ENCODE peak calls at places on chromosomes 11 and 22, in four cellular contexts. P, W, E and C are unnamed samples.

GRCh38 chr11:1546077-1546535 is 26.0 kb downstream of the DUSP8 start:
- DNase-seq in E (no peak), W (no peak), P (no peak), C (peak; percentile 5)

GRCh38 chr11:72067266-72067665 is 13.1 kb downstream of the NUMA1 start:
- DNase-seq in P (no peak), E (no peak), W (no peak), C (no peak)

GRCh38 chr11:130449246-130449990 is 973 bp downstream of the ADAMTS15 start:
- DNase-seq in E (no peak), W (no peak), P (no peak), C (no peak)

GRCh38 chr11:102138677-102139076 is 28.4 kb downstream of the YAP1 start:
- DNase-seq in P (no peak), W (no peak), E (no peak), C (no peak)

GRCh38 chr11:68840661-68841653 is 759 bp downstream of the CPT1A start:
- DNase-seq in W (peak; percentile 81), P (peak; percentile 71), E (peak; percentile 74), C (peak; percentile 68)

GRCh38 chr11:10328314-10329090 is 23.6 kb downstream of the ADM start:
- DNase-seq in P (peak; percentile 52), E (no peak), W (no peak), C (no peak)

GRCh38 chr11:34204396-34205279 is 99.2 kb downstream of the NAT10 start:
- DNase-seq in W (no peak), P (no peak), E (no peak), C (no peak)

GRCh38 chr11:17775035-17775348 is 40.4 kb downstream of the KCNC1 start:
- DNase-seq in P (no peak), W (no peak), E (no peak), C (no peak)

GRCh38 chr11:6667733-6668374 is 12.2 kb upstream of the DCHS1 start:
- DNase-seq in E (no peak), P (no peak), W (no peak), C (peak; percentile 24)

GRCh38 chr11:2806351-2807058 is 79.1 kb downstream of the CDKN1C start:
- DNase-seq in E (peak; percentile 46), P (peak; percentile 24), W (peak; percentile 35), C (peak; percentile 17)

GRCh38 chr11:115659061-115659963 is 155.1 kb upstream of the CADM1 start:
- DNase-seq in W (peak; percentile 59), P (no peak), E (peak; percentile 25), C (peak; percentile 41)

GRCh38 chr11:72338741-72339140 is 94.8 kb upstream of the PHOX2A start:
- DNase-seq in E (no peak), W (no peak), P (no peak), C (no peak)

GRCh38 chr22:47600281-47600680 is 837.8 kb downstream of the TBC1D22A start:
- DNase-seq in E (no peak), P (no peak), W (no peak), C (no peak)

GRCh38 chr11:656866-657265 is 19.8 kb downstream of the DRD4 start:
- DNase-seq in W (no peak), E (no peak), P (no peak), C (no peak)

GRCh38 chr22:44782286-44782830 is 30.0 kb downstream of the ARHGAP8 start:
- DNase-seq in W (no peak), E (no peak), P (no peak), C (no peak)

GRCh38 chr11:27116684-27117083 is 76.1 kb downstream of the BBOX1 start:
- DNase-seq in P (no peak), E (no peak), W (no peak), C (no peak)

GRCh38 chr11:6111635-6112034 is 4.2 kb downstream of the OR56B4 start:
- DNase-seq in E (no peak), W (no peak), P (no peak), C (no peak)

GRCh38 chr11:86374586-86374985 is at the start of gene CCDC81:
- DNase-seq in P (no peak), E (peak; percentile 30), W (peak; percentile 51), C (no peak)

GRCh38 chr11:45082744-45083543 is 63.5 kb upstream of the PRDM11 start:
- DNase-seq in E (no peak), P (no peak), W (no peak), C (no peak)

GRCh38 chr11:126997641-126998040 is 2.9 kb downstream of the KIRREL3 start:
- DNase-seq in E (no peak), W (no peak), P (no peak), C (no peak)

GRCh38 chr11:87265915-87266314 is 228.2 kb downstream of the TMEM135 start:
- DNase-seq in P (no peak), W (no peak), E (no peak), C (no peak)

GRCh38 chr11:33802414-33802950 is 28.2 kb upstream of the FBXO3 start:
- DNase-seq in P (peak; percentile 64), E (peak; percentile 36), W (peak; percentile 62), C (peak; percentile 25)

GRCh38 chr22:39494471-39495120 is 7.5 kb upstream of the MIEF1 start:
- DNase-seq in W (no peak), P (no peak), E (no peak), C (no peak)

GRCh38 chr11:16809901-16810668 is 71.6 kb downstream of the C11orf58 start:
- DNase-seq in P (peak; percentile 65), E (no peak), W (peak; percentile 84), C (peak; percentile 64)

GRCh38 chr11:47714554-47715081 is 551 bp downstream of the AGBL2 start:
- DNase-seq in P (no peak), E (no peak), W (no peak), C (no peak)

GRCh38 chr22:49322231-49322630 is 505.4 kb downstream of the BRD1 start:
- DNase-seq in E (no peak), W (no peak), P (no peak), C (no peak)

GRCh38 chr11:76671626-76672309 is 1.2 kb upstream of the LRRC32 start:
- DNase-seq in P (no peak), W (no peak), E (no peak), C (no peak)

GRCh38 chr11:32079511-32079910 is 11.4 kb upstream of the RCN1 start:
- DNase-seq in P (no peak), E (no peak), W (no peak), C (no peak)

GRCh38 chr11:9973921-9974320 is 310.0 kb downstream of the SWAP70 start:
- DNase-seq in E (no peak), W (no peak), P (no peak), C (no peak)

GRCh38 chr22:38718414-38718813 is 12.7 kb downstream of the GTPBP1 start:
- DNase-seq in W (peak; percentile 81), P (peak; percentile 88), E (peak; percentile 27), C (no peak)

GRCh38 chr11:62687508-62688396 is 1.6 kb downstream of the LRRN4CL start:
- DNase-seq in E (peak; percentile 53), P (no peak), W (no peak), C (no peak)

GRCh38 chr11:22192642-22193347 is at the start of gene ANO5:
- DNase-seq in W (peak; percentile 73), P (peak; percentile 69), E (peak; percentile 51), C (peak; percentile 78)

GRCh38 chr11:46527586-46527985 is 66.2 kb downstream of the AMBRA1 start:
- DNase-seq in E (no peak), P (no peak), W (no peak), C (no peak)

GRCh38 chr22:29216873-29217666 is 11.4 kb downstream of the EMID1 start:
- DNase-seq in E (no peak), W (peak; percentile 71), P (peak; percentile 95), C (no peak)

GRCh38 chr22:31215018-31215535 is 3.0 kb downstream of the LIMK2 start:
- DNase-seq in E (no peak), P (no peak), W (no peak), C (no peak)
- H3K4me1 ChIP-seq in E (peaks cover 5% of the 10 kb centered on the region), P (peaks cover 20% of the 10 kb centered on the region), W (no peaks in the 10 kb centered on the region), C (peaks cover 12% of the 10 kb centered on the region)

GRCh38 chr11:122213111-122213510 is 97.1 kb upstream of the BLID start:
- DNase-seq in W (no peak), E (no peak), P (no peak), C (no peak)
- H3K4me1 ChIP-seq in W (peaks cover 7% of the 10 kb centered on the region), E (peaks cover 8% of the 10 kb centered on the region), P (peaks cover 4% of the 10 kb centered on the region), C (peaks cover 42% of the 10 kb centered on the region)

GRCh38 chr22:42817556-42817955 is 39.5 kb downstream of the ARFGAP3 start:
- DNase-seq in W (no peak), E (no peak), P (no peak), C (no peak)
- H3K4me1 ChIP-seq in W (no peaks in the 10 kb centered on the region), E (peaks cover 1% of the 10 kb centered on the region), P (peaks cover 5% of the 10 kb centered on the region), C (peaks cover 25% of the 10 kb centered on the region)

GRCh38 chr11:118319031-118319814 is 14.7 kb downstream of the CD3E start:
- DNase-seq in W (no peak), E (no peak), P (no peak), C (no peak)
- H3K4me1 ChIP-seq in W (no peaks in the 10 kb centered on the region), E (no peaks in the 10 kb centered on the region), P (no peaks in the 10 kb centered on the region), C (peaks cover 18% of the 10 kb centered on the region)

GRCh38 chr22:23825246-23825905 is 13.4 kb downstream of the DERL3 start:
- DNase-seq in P (no peak), W (peak; percentile 31), E (no peak), C (no peak)
- H3K4me1 ChIP-seq in P (peaks cover 9% of the 10 kb centered on the region), W (no peaks in the 10 kb centered on the region), E (peaks cover 2% of the 10 kb centered on the region), C (peaks cover 85% of the 10 kb centered on the region)

DNA sequence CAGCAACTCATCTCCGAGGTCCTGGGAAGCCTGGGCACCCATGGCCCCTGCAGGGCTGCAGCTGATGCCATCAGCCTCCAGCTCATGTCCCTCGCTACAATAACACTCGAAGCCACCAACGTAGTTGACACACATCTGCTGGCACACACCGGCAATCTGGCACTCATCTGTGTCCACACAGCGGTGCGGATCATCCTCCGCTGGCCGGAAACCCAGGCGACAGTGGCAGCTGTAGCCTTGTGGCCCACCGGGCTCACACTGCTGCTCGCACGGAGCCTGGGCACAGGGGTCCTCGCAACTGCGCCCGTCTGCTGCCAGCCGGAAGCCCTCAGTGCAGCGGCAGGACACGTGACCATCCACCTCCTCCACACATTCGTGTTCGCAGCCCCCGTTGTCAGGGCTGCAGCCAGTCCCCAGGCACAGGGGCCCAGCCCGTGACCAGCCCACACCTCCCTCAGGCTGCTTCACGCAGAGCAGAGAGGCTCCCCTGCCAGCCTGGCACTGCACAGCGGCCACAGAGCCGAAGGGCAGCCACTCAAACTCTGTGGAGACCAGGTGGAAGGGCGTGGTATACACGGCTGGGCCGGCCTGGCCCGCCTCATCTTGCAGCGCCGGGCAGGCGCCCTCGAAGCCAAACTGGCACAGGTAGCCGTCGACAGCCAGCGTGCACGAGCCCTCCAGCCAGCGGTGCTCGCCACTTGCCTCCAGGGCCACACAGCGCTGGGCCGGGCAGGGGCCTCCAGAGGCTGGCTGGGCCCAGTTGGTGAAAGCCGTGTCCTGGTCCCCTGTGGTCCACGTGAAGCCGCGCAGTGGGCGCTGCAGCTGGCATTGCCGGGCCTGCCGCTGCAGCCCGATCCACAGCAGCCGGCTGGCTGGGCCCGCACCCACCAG is 678 bp downstream of the CD248 start:
- DNase-seq in P (no peak), E (peak; percentile 51), W (no peak), C (no peak)
- H3K4me1 ChIP-seq in P (peaks cover 6% of the 10 kb centered on the region), E (peaks cover 33% of the 10 kb centered on the region), W (no peaks in the 10 kb centered on the region), C (peaks cover 53% of the 10 kb centered on the region)

DNA sequence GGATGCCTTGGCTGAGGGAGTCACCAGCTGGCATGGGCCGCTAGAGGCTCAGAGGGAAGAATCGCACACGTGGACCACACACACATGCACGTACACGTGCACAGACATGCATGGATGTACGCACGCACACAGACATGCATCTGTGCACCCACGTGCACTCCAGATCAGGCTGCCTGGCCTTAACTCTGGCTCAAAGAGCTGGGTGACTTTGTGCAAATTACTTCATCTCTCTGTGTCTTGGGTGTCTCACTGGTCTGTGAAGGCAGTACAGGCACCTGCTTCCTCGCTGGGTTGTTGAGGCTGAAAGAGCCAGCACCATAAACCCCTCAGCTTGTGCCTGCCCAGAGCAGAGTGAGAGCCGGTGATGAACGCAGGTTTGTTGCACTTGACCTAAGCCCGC is 28.7 kb downstream of the TMPRSS6 start:
- DNase-seq in W (no peak), P (no peak), E (no peak), C (no peak)
- H3K4me1 ChIP-seq in W (no peaks in the 10 kb centered on the region), P (no peaks in the 10 kb centered on the region), E (no peaks in the 10 kb centered on the region), C (no peaks in the 10 kb centered on the region)